ENCODE peak calls at places on chromosomes 4 and X, in six cellular contexts. U is GM23248, M is uterus, Q is iPS DF 6.9, D is IMR-90, F is OCI-LY7. Z is an unnamed sample.

GRCh38 chrX:261858-262390 is 19.3 kb upstream of the PLCXD1 start:
- DNase-seq in U (no peak), M (no peak), Q (no peak), D (no peak), F (no peak), Z (peak)

GRCh38 chr4:132063829-132064228 is 1085.3 kb upstream of the PCDH10 start:
- DNase-seq in U (no peak), M (no peak), Q (no peak), D (peak), F (no peak), Z (no peak)

GRCh38 chr4:30385650-30386049 is 334.5 kb upstream of the PCDH7 start:
- DNase-seq in U (no peak), M (no peak), Q (no peak), D (peak), F (no peak), Z (no peak)

GRCh38 chr4:148076964-148077363 is 345.1 kb downstream of the ARHGAP10 start:
- DNase-seq in U (no peak), M (no peak), Q (no peak), D (peak), F (no peak), Z (no peak)

GRCh38 chrX:150211988-150212387 is 151.1 kb upstream of the MAMLD1 start:
- DNase-seq in U (peak), M (no peak), Q (no peak), D (peak), F (no peak), Z (no peak)

GRCh38 chr4:168524006-168524405 is 27.2 kb downstream of the PALLD start:
- DNase-seq in U (peak), M (no peak), Q (no peak), D (peak), F (no peak), Z (no peak)

GRCh38 chr4:139469216-139469615 is 15.3 kb downstream of the RAB33B start:
- DNase-seq in U (no peak), M (no peak), Q (no peak), D (peak), F (no peak), Z (no peak)

GRCh38 chr4:165537028-165537648 is 158.3 kb downstream of the CPE start:
- DNase-seq in U (peak), M (no peak), Q (peak), D (peak), F (peak), Z (no peak)

GRCh38 chr4:38188631-38189101 is 228.5 kb downstream of the PTTG2 start:
- DNase-seq in U (peak), M (no peak), Q (no peak), D (no peak), F (no peak), Z (no peak)

GRCh38 chr4:98399915-98400314 is 138.7 kb downstream of the RAP1GDS1 start:
- DNase-seq in U (no peak), M (no peak), Q (no peak), D (no peak), F (no peak), Z (no peak)

GRCh38 chr4:151716324-151716723 is 44.5 kb downstream of the GATB start:
- DNase-seq in U (no peak), M (no peak), Q (no peak), D (no peak), F (no peak), Z (no peak)

GRCh38 chr4:164937576-164938270 is 39.7 kb downstream of the TRIM61 start:
- DNase-seq in U (peak), M (no peak), Q (no peak), D (peak), F (peak), Z (peak)

GRCh38 chr4:23934915-23935314 is 45.1 kb upstream of the PPARGC1A start:
- DNase-seq in U (peak), M (no peak), Q (no peak), D (peak), F (no peak), Z (no peak)

GRCh38 chrX:106894978-106895452 is 8.1 kb downstream of the RIPPLY1 start:
- DNase-seq in U (peak), M (peak), Q (no peak), D (peak), F (no peak), Z (no peak)

GRCh38 chr4:57303012-57303751 is 193.0 kb upstream of the IGFBP7 start:
- DNase-seq in U (no peak), M (no peak), Q (no peak), D (no peak), F (no peak), Z (peak)

GRCh38 chr4:123397276-123398150 is 918 bp downstream of the SPRY1 start:
- DNase-seq in U (peak), M (peak), Q (no peak), D (peak), F (peak), Z (no peak)

DNA sequence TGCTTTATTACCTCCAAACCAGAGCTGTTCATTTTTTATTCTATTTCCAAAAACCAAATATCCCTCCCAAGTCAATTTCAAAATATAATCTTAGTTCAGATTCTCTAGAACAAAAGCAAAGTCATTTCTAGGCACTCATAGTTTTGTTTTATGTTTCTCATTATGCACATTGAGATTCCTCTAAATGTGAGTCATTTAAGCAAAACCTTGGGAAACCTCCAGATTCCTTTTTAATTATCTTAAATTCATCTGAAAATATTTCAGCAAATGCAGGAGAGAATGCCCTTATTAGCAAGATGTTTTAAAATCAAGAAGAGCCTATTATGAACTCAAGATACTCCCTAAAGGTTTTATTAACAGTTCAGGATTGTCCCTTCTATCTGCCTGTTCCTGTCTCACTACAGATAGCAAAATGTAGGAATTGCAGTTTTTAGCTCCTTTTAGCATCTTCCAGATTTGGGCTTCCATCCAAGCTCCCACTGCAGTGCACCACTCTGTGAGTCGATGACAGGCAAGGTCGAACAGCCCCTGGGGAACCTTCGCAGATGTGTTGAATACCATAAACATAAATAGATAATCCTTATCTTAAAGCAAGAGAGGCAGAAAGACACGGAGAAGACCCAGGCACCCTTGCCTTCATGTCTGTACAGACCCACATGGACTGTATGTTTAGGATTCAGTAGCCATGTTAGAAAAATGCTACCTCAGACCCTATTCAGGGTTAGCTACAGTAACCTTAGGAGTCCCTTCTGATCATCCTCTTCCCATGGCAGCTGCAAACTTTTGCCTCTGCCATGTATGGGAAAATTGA is 11.3 kb upstream of the SLC9A7 start:
- DNase-seq in U (peak), M (no peak), Q (no peak), D (peak), F (no peak), Z (no peak)
- H3K27ac ChIP-seq in U (peak), M (no peak), Q (no peak), D (peak), F (no peak), Z (no peak)

GRCh38 chr4:87941537-87942392 is 33.7 kb upstream of the SPP1 start:
- DNase-seq in U (no peak), M (no peak), Q (no peak), D (no peak), F (no peak), Z (no peak)
- H3K27ac ChIP-seq in U (no peak), M (no peak), Q (no peak), D (no peak), F (no peak), Z (no peak)

GRCh38 chrX:40148189-40148438 is 50.4 kb upstream of the BCOR start:
- DNase-seq in U (no peak), M (no peak), Q (no peak), D (no peak), F (no peak), Z (no peak)
- H3K27ac ChIP-seq in U (no peak), M (peak), Q (no peak), D (no peak), F (peak), Z (no peak)

GRCh38 chrX:40542972-40543371 is 37.8 kb upstream of the ATP6AP2 start:
- DNase-seq in U (no peak), M (no peak), Q (no peak), D (no peak), F (no peak), Z (no peak)

GRCh38 chrX:40542208-40542607 is 38.6 kb upstream of the ATP6AP2 start:
- DNase-seq in U (no peak), M (no peak), Q (no peak), D (no peak), F (no peak), Z (no peak)

GRCh38 chrX:40544343-40545250 is 36.2 kb upstream of the ATP6AP2 start:
- DNase-seq in U (peak), M (no peak), Q (no peak), D (peak), F (no peak), Z (no peak)

GRCh38 chrX:40546870-40547269 is 33.9 kb upstream of the ATP6AP2 start:
- DNase-seq in U (no peak), M (no peak), Q (no peak), D (no peak), F (no peak), Z (no peak)

DNA sequence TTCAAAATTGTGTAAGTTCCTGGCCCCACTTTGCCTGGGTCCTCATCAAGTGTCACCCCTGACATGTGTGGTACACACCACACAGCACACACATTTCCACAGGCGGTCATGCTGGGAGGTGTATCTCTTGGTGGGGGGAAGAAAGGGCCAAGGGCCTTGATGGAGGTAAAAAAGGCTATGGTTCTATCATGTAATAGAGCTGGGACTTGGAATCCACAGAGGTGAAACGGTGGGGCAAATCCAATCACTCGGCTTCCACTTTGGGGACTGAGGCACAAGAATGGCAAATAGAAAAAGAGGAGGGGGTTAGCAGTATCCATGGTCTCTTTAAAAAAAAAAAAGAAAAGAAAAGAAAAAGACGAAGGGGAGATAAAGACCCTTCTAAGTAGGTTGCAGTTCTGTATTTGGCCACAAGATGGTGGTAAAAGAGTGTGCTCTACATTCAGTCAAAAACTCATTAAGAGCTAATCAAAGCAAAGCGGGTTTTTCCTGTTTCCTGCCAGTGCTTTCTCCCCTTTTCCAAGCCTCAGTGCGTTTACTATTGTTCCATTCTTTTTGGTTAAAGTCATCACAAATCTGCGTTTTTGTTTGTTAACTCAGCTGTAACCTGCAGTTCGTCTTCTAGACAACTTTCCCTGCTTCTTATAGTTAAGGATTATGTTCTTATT is 37.0 kb upstream of the ATP6AP2 start:
- DNase-seq in U (peak), M (peak), Q (peak), D (peak), F (peak), Z (no peak)
- H3K27ac ChIP-seq in U (no peak), M (peak), Q (no peak), D (no peak), F (no peak), Z (no peak)

DNA sequence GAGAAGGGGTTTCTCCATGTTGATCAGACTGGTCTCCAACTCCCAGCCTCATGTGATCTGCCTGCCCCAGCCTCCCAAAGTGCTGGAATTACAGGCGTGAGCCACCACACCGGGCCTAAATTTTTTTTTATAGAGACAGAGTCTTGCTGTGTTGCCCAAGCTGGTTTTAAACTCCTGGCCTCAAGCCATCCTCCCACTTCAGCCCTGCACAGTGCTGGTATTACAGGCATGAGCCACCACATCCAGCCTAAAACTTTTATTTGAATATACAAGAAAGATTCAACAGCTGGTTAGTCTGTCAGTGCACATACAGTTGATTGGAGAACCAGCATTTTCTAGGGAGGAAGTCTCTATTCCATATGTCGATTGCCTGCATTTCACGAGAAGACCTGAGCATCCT is 91.2 kb downstream of the LRP2BP start:
- DNase-seq in U (peak), M (no peak), Q (no peak), D (peak), F (no peak), Z (no peak)
- H3K27ac ChIP-seq in U (peak), M (no peak), Q (no peak), D (no peak), F (peak), Z (no peak)

GRCh38 chr4:3462321-3462789 is 751 bp upstream of the DOK7 start:
- DNase-seq in U (no peak), M (no peak), Q (no peak), D (no peak), F (no peak), Z (no peak)
- H3K27ac ChIP-seq in U (no peak), M (no peak), Q (no peak), D (no peak), F (no peak), Z (no peak)

GRCh38 chr4:154534296-154534695 is 15.9 kb downstream of the PLRG1 start:
- DNase-seq in U (no peak), M (no peak), Q (no peak), D (no peak), F (no peak), Z (no peak)
- H3K27ac ChIP-seq in U (no peak), M (no peak), Q (no peak), D (no peak), F (no peak), Z (no peak)

GRCh38 chrX:120534413-120535205 is 26.2 kb downstream of the CUL4B start:
- DNase-seq in U (peak), M (no peak), Q (no peak), D (no peak), F (no peak), Z (no peak)

GRCh38 chrX:120536056-120536455 is 24.7 kb downstream of the CUL4B start:
- DNase-seq in U (no peak), M (no peak), Q (no peak), D (no peak), F (peak), Z (no peak)
- H3K27ac ChIP-seq in U (no peak), M (no peak), Q (no peak), D (no peak), F (peak), Z (no peak)